ENCODE peak calls at places on chromosomes 1 and 21, in seven cellular contexts. K is IMR-90, W is H1, L is neuronal stem cell, M is mesenchymal stem cell, G is trophoblast cell, A is H9. D is an unnamed sample.

GRCh38 chr1:156004843-156005593 is 15.7 kb downstream of the SSR2 start:
- DNase-seq in K (no peak), W (no peak), L (no peak), M (no peak), G (no peak), A (no peak), D (no peak)

GRCh38 chr1:1777950-1778826 is at the start of gene NADK:
- DNase-seq in K (peak), W (no peak), L (peak), M (peak), G (peak), A (no peak), D (peak)

GRCh38 chr1:162358928-162359327 is 17.7 kb downstream of the SPATA46 start:
- DNase-seq in K (no peak), W (no peak), L (no peak), M (no peak), G (no peak), A (no peak), D (no peak)

GRCh38 chr21:15079276-15079675 is 14.5 kb upstream of the NRIP1 start:
- DNase-seq in K (no peak), W (no peak), L (no peak), M (no peak), G (no peak), A (no peak), D (no peak)

GRCh38 chr1:153485880-153486279 is 25.4 kb upstream of the S100A7 start:
- DNase-seq in K (no peak), W (no peak), L (no peak), M (no peak), G (no peak), A (no peak), D (peak)

GRCh38 chr21:26506951-26507350 is 66.1 kb downstream of the CYYR1 start:
- DNase-seq in K (peak), W (no peak), L (no peak), M (peak), G (peak), A (no peak), D (no peak)

GRCh38 chr1:154431586-154432373 is 26.6 kb downstream of the IL6R start:
- DNase-seq in K (peak), W (no peak), L (no peak), M (peak), G (peak), A (no peak), D (no peak)

GRCh38 chr1:179817789-179818188 is 59.8 kb downstream of the TOR1AIP2 start:
- DNase-seq in K (peak), W (no peak), L (no peak), M (peak), G (peak), A (no peak), D (no peak)

GRCh38 chr1:204308023-204308628 is 51.6 kb downstream of the PLEKHA6 start:
- DNase-seq in K (no peak), W (no peak), L (no peak), M (no peak), G (peak), A (no peak), D (no peak)

GRCh38 chr1:85397490-85398044 is 67.4 kb downstream of the DDAH1 start:
- DNase-seq in K (peak), W (no peak), L (no peak), M (no peak), G (no peak), A (no peak), D (peak)

GRCh38 chr1:8497196-8497878 is 179.4 kb downstream of the SLC45A1 start:
- DNase-seq in K (peak), W (no peak), L (no peak), M (peak), G (peak), A (no peak), D (no peak)

GRCh38 chr1:108830119-108831008 is 26.5 kb downstream of the AKNAD1 start:
- DNase-seq in K (peak), W (no peak), L (no peak), M (peak), G (peak), A (no peak), D (no peak)

GRCh38 chr1:109828756-109829505 is 65.2 kb upstream of the EPS8L3 start:
- DNase-seq in K (peak), W (no peak), L (no peak), M (no peak), G (no peak), A (no peak), D (no peak)

GRCh38 chr1:51956528-51957509 is 33.7 kb downstream of the RAB3B start:
- DNase-seq in K (peak), W (no peak), L (no peak), M (no peak), G (peak), A (peak), D (peak)

GRCh38 chr1:97247196-97247595 is 525.6 kb downstream of the PTBP2 start:
- DNase-seq in K (peak), W (no peak), L (no peak), M (no peak), G (no peak), A (no peak), D (no peak)

GRCh38 chr21:24375201-24375600 is 1232.1 kb downstream of the MRPL39 start:
- DNase-seq in K (no peak), W (no peak), L (no peak), M (no peak), G (no peak), A (peak), D (peak)

GRCh38 chr1:90840323-90840722 is 123.2 kb upstream of the BARHL2 start:
- DNase-seq in K (no peak), W (no peak), L (no peak), M (no peak), G (no peak), A (no peak), D (no peak)

GRCh38 chr1:206923009-206923960 is 1.5 kb upstream of the FCMR start:
- DNase-seq in K (no peak), W (no peak), L (no peak), M (no peak), G (no peak), A (no peak), D (no peak)

GRCh38 chr1:151867321-151867720 is 13.8 kb upstream of the THEM5 start:
- DNase-seq in K (no peak), W (no peak), L (no peak), M (no peak), G (peak), A (no peak), D (no peak)

GRCh38 chr1:225119307-225119706 is 189.8 kb downstream of the DNAH14 start:
- DNase-seq in K (no peak), W (no peak), L (no peak), M (peak), G (no peak), A (no peak), D (no peak)

GRCh38 chr1:240030236-240030635 is 61.4 kb upstream of the FMN2 start:
- DNase-seq in K (peak), W (no peak), L (no peak), M (no peak), G (no peak), A (no peak), D (peak)

GRCh38 chr1:78075621-78076020 is 29.9 kb downstream of the GIPC2 start:
- DNase-seq in K (peak), W (no peak), L (no peak), M (no peak), G (no peak), A (no peak), D (no peak)

GRCh38 chr1:41730806-41731205 is 187.9 kb downstream of the HIVEP3 start:
- DNase-seq in K (no peak), W (no peak), L (no peak), M (no peak), G (no peak), A (no peak), D (no peak)

GRCh38 chr1:183365093-183365492 is 53.1 kb downstream of the NMNAT2 start:
- DNase-seq in K (no peak), W (no peak), L (no peak), M (no peak), G (no peak), A (no peak), D (no peak)

GRCh38 chr1:156556354-156556753 is 16.0 kb downstream of the IQGAP3 start:
- DNase-seq in K (no peak), W (no peak), L (no peak), M (no peak), G (no peak), A (no peak), D (no peak)

GRCh38 chr1:210418863-210419641 is 90.3 kb downstream of the HHAT start:
- DNase-seq in K (no peak), W (no peak), L (no peak), M (no peak), G (no peak), A (no peak), D (no peak)

GRCh38 chr1:203519053-203519770 is 25.3 kb downstream of the OPTC start:
- DNase-seq in K (no peak), W (peak), L (no peak), M (no peak), G (peak), A (peak), D (peak)

GRCh38 chr1:185401019-185401418 is 84.0 kb upstream of the IVNS1ABP start:
- DNase-seq in K (peak), W (peak), L (peak), M (no peak), G (peak), A (peak), D (peak)

GRCh38 chr21:40846566-40847411 is at the start of gene DSCAM:
- DNase-seq in K (no peak), W (no peak), L (peak), M (no peak), G (no peak), A (peak), D (peak)

GRCh38 chr1:10105484-10105883 is 72.7 kb downstream of the UBE4B start:
- DNase-seq in K (no peak), W (no peak), L (no peak), M (no peak), G (no peak), A (no peak), D (no peak)

GRCh38 chr1:199172286-199173124 is 533.7 kb downstream of the PTPRC start:
- DNase-seq in K (peak), W (no peak), L (no peak), M (peak), G (peak), A (no peak), D (no peak)

GRCh38 chr1:57835620-57836019 is 411.8 kb upstream of the DAB1 start:
- DNase-seq in K (no peak), W (no peak), L (no peak), M (no peak), G (no peak), A (peak), D (peak)

GRCh38 chr1:226723640-226724532 is 15.2 kb downstream of the ITPKB start:
- DNase-seq in K (peak), W (no peak), L (peak), M (peak), G (peak), A (peak), D (peak)

GRCh38 chr1:84689514-84690396 is 506 bp downstream of the SSX2IP start:
- DNase-seq in K (peak), W (no peak), L (no peak), M (peak), G (peak), A (peak), D (peak)

GRCh38 chr1:112358061-112358770 is 37.8 kb upstream of the CTTNBP2NL start:
- DNase-seq in K (peak), W (no peak), L (no peak), M (peak), G (no peak), A (no peak), D (no peak)

GRCh38 chr1:230621290-230622022 is 20.8 kb upstream of the COG2 start:
- DNase-seq in K (no peak), W (no peak), L (no peak), M (no peak), G (no peak), A (no peak), D (no peak)

GRCh38 chr1:248183996-248184395 is 9.4 kb downstream of the OR2M2 start:
- DNase-seq in K (no peak), W (no peak), L (no peak), M (no peak), G (no peak), A (no peak), D (no peak)

GRCh38 chr1:41365772-41366427 is 4.7 kb downstream of the FOXO6 start:
- DNase-seq in K (no peak), W (no peak), L (no peak), M (no peak), G (no peak), A (peak), D (peak)

GRCh38 chr1:118826669-118827068 is 161.5 kb downstream of the TBX15 start:
- DNase-seq in K (no peak), W (no peak), L (no peak), M (no peak), G (peak), A (no peak), D (peak)

GRCh38 chr1:118821801-118822200 is 166.3 kb downstream of the TBX15 start:
- DNase-seq in K (no peak), W (no peak), L (no peak), M (no peak), G (peak), A (no peak), D (no peak)

GRCh38 chr1:118827207-118827606 is 160.9 kb downstream of the TBX15 start:
- DNase-seq in K (no peak), W (no peak), L (no peak), M (no peak), G (no peak), A (no peak), D (no peak)

DNA sequence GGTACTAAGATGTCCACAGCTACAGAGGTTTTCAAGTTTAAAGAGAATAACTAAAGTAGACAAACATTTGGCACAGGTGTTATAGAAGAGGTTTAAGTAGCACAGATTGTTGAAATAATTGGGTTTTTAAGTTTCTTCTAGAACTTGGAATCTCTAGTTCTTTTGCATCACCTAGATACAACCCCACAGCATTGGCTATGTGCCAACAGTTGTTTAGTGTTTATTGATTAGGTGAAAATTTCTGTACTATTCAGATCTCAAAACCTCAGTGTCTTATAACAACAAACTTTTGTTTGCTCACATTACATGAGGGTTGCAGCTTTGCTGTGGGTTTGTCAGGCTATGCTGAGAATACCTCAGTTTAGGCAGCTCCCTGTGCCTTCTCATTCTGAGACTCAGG is 162.5 kb downstream of the TBX15 start:
- DNase-seq in K (no peak), W (no peak), L (no peak), M (no peak), G (no peak), A (no peak), D (no peak)
- H3K18ac ChIP-seq in K (no peak), W (no peak), L (no peak), M (no peak), G (no peak), A (no peak), D (no peak)

DNA sequence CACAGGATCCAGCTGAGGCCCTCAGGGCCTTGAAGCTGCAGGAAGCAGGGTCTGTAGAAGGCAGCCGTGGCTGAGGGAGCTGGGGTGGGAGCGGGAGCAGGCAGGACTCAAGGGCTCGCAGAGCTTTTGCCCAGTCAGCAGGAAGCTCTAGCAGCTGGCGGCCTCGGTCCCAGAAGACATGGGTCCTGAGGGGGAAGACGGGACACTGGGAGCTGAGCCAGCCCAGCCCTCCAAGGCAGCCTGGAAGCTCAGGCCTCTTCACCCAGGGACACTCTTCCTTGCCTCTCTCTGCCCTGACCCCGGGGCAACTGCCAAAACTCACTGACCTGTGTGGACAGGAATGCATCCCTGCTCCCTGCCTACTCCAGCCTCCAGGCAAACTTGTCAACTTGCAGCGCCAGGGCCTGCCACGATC is 8.9 kb downstream of the ADGRB2 start:
- DNase-seq in K (peak), W (no peak), L (no peak), M (no peak), G (peak), A (no peak), D (peak)
- H3K18ac ChIP-seq in K (no peak), W (no peak), L (no peak), M (no peak), G (peak), A (no peak), D (no peak)

GRCh38 chr1:241181971-241182370 is 175.0 kb downstream of the RGS7 start:
- DNase-seq in K (no peak), W (no peak), L (no peak), M (no peak), G (no peak), A (no peak), D (no peak)
- H3K18ac ChIP-seq in K (no peak), W (no peak), L (no peak), M (no peak), G (no peak), A (no peak), D (no peak)

DNA sequence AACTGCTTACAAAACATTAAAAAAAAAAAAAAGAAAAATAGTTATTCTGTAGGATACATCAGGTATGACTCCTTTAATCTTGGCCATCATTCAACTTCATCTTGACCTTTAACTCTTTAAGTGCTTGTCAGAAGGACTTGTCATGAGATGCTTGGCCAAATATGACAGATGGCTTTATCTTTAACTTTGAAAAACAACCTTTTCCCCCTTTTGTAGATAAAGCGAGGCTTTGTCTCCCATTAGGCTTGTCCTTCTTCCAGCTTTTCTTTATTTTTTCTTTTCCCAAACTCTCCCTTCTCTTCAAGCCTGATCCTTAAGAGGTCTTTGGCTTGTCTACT is 2.3 kb downstream of the SRSF10 start:
- DNase-seq in K (no peak), W (no peak), L (no peak), M (no peak), G (no peak), A (no peak), D (no peak)
- H3K18ac ChIP-seq in K (no peak), W (no peak), L (no peak), M (no peak), G (no peak), A (no peak), D (no peak)

GRCh38 chr1:22889213-22889827 is 83.3 kb downstream of the LACTBL1 start:
- DNase-seq in K (peak), W (no peak), L (no peak), M (peak), G (peak), A (no peak), D (peak)
- H3K18ac ChIP-seq in K (no peak), W (no peak), L (no peak), M (no peak), G (no peak), A (no peak), D (no peak)

GRCh38 chr1:175564119-175564518 is 179.3 kb downstream of the TNR start:
- DNase-seq in K (no peak), W (no peak), L (no peak), M (no peak), G (no peak), A (peak), D (no peak)
- H3K18ac ChIP-seq in K (no peak), W (no peak), L (no peak), M (peak), G (no peak), A (no peak), D (no peak)

D was measured in mesendoderm.